ENCODE peak calls at places on chromosomes 7 and 10, in five cellular contexts. V, S, F, Q and C are unnamed samples.

GRCh38 chr7:27942711-27943110 is 202.7 kb downstream of the TAX1BP1 start:
- DNase-seq in S (no peak), F (no peak), V (no peak), Q (no peak), C (no peak)

GRCh38 chr7:157840913-157841756 is 504.3 kb downstream of the DNAJB6 start:
- DNase-seq in F (peak), S (no peak), V (no peak), Q (peak), C (no peak)

GRCh38 chr7:33395340-33395739 is 266.0 kb downstream of the BBS9 start:
- DNase-seq in Q (no peak), F (no peak), S (no peak), V (no peak), C (no peak)

GRCh38 chr10:129288940-129289468 is 178.0 kb upstream of the MGMT start:
- DNase-seq in F (no peak), V (no peak), Q (no peak), S (no peak), C (no peak)

GRCh38 chr10:132884041-132884440 is 58.3 kb downstream of the CFAP46 start:
- DNase-seq in V (no peak), S (no peak), Q (no peak), F (no peak), C (no peak)

GRCh38 chr10:29961351-29961750 is 98.0 kb downstream of the JCAD start:
- DNase-seq in S (no peak), F (no peak), Q (no peak), V (no peak), C (no peak)

GRCh38 chr7:55509322-55509721 is 63.0 kb downstream of the VOPP1 start:
- DNase-seq in V (peak), S (peak), F (peak), Q (no peak), C (no peak)

GRCh38 chr10:110426294-110427153 is 71.2 kb upstream of the DUSP5 start:
- DNase-seq in Q (no peak), S (peak), F (peak), V (no peak), C (no peak)

GRCh38 chr10:81548160-81548559 is 326.8 kb upstream of the NRG3 start:
- DNase-seq in V (no peak), F (no peak), Q (no peak), S (no peak), C (no peak)

GRCh38 chr10:1056326-1057105 is at the start of gene WDR37:
- DNase-seq in V (peak), Q (peak), S (peak), F (peak), C (peak)

GRCh38 chr10:1058017-1058416 is 1.8 kb downstream of the WDR37 start:
- DNase-seq in F (no peak), V (no peak), S (no peak), Q (no peak), C (no peak)

GRCh38 chr10:1057106-1057657 is 997 bp downstream of the WDR37 start:
- DNase-seq in S (peak), V (no peak), Q (no peak), F (peak), C (no peak)

GRCh38 chr10:1050555-1050954 is 1.6 kb upstream of the IDI1 start:
- DNase-seq in Q (no peak), F (peak), S (peak), V (peak), C (peak)

DNA sequence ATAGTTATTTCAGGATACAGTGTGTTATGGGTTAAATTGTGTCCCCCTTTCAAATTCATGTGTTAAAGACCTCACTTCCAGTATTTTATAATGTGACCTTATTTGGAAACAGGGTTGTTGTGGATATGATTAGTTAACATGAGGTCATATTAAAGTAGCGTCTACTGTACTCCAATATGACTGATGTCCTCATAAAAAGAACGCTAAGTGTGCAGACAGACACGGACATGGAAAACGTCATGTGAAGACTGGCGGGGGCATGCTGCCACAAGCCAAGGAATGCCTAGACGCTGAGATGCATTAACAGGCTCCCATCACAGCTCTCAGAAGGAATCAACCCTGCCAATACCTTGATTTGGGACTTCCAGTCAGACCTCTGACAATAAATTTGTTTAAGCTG is 1.5 kb upstream of the WDR37 start:
- DNase-seq in F (no peak), Q (no peak), V (no peak), S (peak), C (peak)
- H3K9ac ChIP-seq in F (peak), Q (no peak), V (no peak), S (peak), C (peak)

GRCh38 chr10:126929391-126929790 is 24.2 kb downstream of the DOCK1 start:
- DNase-seq in V (no peak), F (no peak), Q (no peak), S (no peak), C (no peak)
- H3K9ac ChIP-seq in V (no peak), F (no peak), Q (no peak), S (no peak), C (no peak)

GRCh38 chr7:41096921-41097320 is 606.0 kb downstream of the INHBA start:
- DNase-seq in V (no peak), Q (no peak), S (peak), F (no peak), C (peak)
- H3K9ac ChIP-seq in V (no peak), Q (no peak), S (no peak), F (no peak), C (peak)

DNA sequence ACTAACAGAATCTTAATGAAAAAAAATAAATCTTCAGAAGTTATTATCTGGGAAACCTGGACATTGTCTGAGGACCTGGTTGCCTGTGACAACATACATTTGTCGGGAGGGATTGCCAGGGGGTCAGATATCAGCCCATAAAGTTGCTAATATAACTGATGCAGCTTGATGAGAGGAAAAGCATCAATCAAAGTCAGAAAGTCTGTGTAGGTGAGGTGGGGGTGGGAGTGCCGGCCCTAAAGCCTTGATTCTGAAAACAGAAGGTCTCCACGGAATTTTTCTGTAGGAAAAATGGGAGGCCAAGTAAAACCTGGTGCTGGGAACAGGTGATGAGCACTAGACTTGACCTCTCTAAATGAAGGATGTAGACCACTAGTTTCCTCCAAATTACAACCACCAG is 281.8 kb downstream of the FGFR2 start:
- DNase-seq in S (no peak), V (no peak), Q (no peak), F (no peak), C (no peak)
- H3K9ac ChIP-seq in S (no peak), V (no peak), Q (no peak), F (no peak), C (no peak)